ENCODE peak calls at places on chromosomes 2 and 18, in six cellular contexts. Z is fibroblast of the aortic adventitia, W is hepatocyte, D is ovary, U is fibroblast of pulmonary artery, N is body of pancreas. T is an unnamed sample.

GRCh38 chr2:98412751-98413445 is 31.8 kb upstream of the INPP4A start:
- DNase-seq in Z (peak), W (peak), D (no peak), U (peak), N (peak), T (no peak)

GRCh38 chr2:99697811-99698568 is 208.2 kb upstream of the REV1 start:
- DNase-seq in Z (peak), W (no peak), D (peak), U (peak), N (no peak), T (no peak)

GRCh38 chr2:124025349-124025720 is 248 bp downstream of the CNTNAP5 start:
- DNase-seq in Z (no peak), W (no peak), D (no peak), U (no peak), N (no peak), T (no peak)

GRCh38 chr18:75418293-75418692 is 9.2 kb downstream of the SMIM21 start:
- DNase-seq in Z (no peak), W (no peak), D (no peak), U (no peak), N (no peak), T (no peak)

GRCh38 chr2:43192039-43192438 is 34.4 kb downstream of the ZFP36L2 start:
- DNase-seq in Z (no peak), W (no peak), D (no peak), U (no peak), N (no peak), T (no peak)

GRCh38 chr2:132400169-132400900 is 16.3 kb upstream of the GPR39 start:
- DNase-seq in Z (peak), W (peak), D (no peak), U (peak), N (no peak), T (no peak)

GRCh38 chr2:152820048-152820447 is 101.6 kb downstream of the ARL6IP6 start:
- DNase-seq in Z (no peak), W (no peak), D (no peak), U (no peak), N (no peak), T (no peak)

GRCh38 chr2:23843051-23843976 is 83.6 kb downstream of the ATAD2B start:
- DNase-seq in Z (peak), W (no peak), D (no peak), U (peak), N (no peak), T (no peak)

GRCh38 chr2:67879586-67880290 is 183.1 kb downstream of the C1D start:
- DNase-seq in Z (peak), W (no peak), D (no peak), U (peak), N (no peak), T (no peak)

GRCh38 chr2:130846686-130847375 is 10.1 kb downstream of the ARHGEF4 start:
- DNase-seq in Z (no peak), W (no peak), D (no peak), U (no peak), N (no peak), T (no peak)

GRCh38 chr18:62999392-62999791 is 284.1 kb downstream of the PHLPP1 start:
- DNase-seq in Z (peak), W (no peak), D (peak), U (peak), N (peak), T (no peak)

GRCh38 chr2:1482253-1482675 is 69.0 kb downstream of the TPO start:
- DNase-seq in Z (no peak), W (no peak), D (no peak), U (no peak), N (no peak), T (no peak)

GRCh38 chr18:45320724-45321123 is 294.6 kb upstream of the SLC14A2 start:
- DNase-seq in Z (peak), W (peak), D (no peak), U (no peak), N (no peak), T (no peak)

GRCh38 chr2:201860541-201861154 is 54.3 kb downstream of the CDK15 start:
- DNase-seq in Z (peak), W (peak), D (peak), U (peak), N (peak), T (no peak)

GRCh38 chr2:32624813-32625212 is 3.0 kb upstream of the TTC27 start:
- DNase-seq in Z (no peak), W (no peak), D (no peak), U (no peak), N (no peak), T (no peak)

GRCh38 chr2:32626591-32627221 is 1.1 kb upstream of the TTC27 start:
- DNase-seq in Z (no peak), W (no peak), D (no peak), U (no peak), N (no peak), T (no peak)

GRCh38 chr2:32623311-32623706 is 4.5 kb upstream of the TTC27 start:
- DNase-seq in Z (no peak), W (no peak), D (no peak), U (no peak), N (no peak), T (no peak)

GRCh38 chr2:32627901-32628645 is at the start of gene TTC27:
- DNase-seq in Z (peak), W (peak), D (peak), U (peak), N (peak), T (peak)

GRCh38 chr2:32627441-32627900 is 379 bp upstream of the TTC27 start:
- DNase-seq in Z (peak), W (peak), D (peak), U (peak), N (peak), T (no peak)
- TF ChIP-seq CTCF in Z (peak), W (peak), D (no peak), U (peak), N (no peak), T (peak)

DNA sequence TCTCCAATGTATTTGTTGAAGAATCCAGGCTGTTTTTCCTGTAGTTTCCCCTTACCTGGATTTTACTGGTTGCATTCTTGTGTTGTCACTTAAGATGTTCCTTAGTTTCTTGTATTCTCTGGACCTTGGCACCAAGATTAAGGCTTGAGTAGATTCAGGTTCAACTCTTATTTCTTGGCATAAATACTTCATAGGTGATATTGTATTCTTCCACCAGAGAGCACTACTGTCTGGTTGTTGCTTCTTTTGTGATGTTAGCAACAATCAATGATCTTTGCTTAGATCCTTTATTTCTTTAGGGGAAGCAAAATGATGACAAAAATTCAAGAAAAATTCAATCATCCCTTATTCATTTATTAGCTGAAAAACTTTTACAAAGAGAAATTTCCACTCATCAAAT is 211.1 kb downstream of the LOXHD1 start:
- DNase-seq in Z (no peak), W (no peak), D (no peak), U (no peak), N (no peak), T (no peak)
- TF ChIP-seq CTCF in Z (no peak), W (no peak), D (no peak), U (no peak), N (no peak), T (no peak)

DNA sequence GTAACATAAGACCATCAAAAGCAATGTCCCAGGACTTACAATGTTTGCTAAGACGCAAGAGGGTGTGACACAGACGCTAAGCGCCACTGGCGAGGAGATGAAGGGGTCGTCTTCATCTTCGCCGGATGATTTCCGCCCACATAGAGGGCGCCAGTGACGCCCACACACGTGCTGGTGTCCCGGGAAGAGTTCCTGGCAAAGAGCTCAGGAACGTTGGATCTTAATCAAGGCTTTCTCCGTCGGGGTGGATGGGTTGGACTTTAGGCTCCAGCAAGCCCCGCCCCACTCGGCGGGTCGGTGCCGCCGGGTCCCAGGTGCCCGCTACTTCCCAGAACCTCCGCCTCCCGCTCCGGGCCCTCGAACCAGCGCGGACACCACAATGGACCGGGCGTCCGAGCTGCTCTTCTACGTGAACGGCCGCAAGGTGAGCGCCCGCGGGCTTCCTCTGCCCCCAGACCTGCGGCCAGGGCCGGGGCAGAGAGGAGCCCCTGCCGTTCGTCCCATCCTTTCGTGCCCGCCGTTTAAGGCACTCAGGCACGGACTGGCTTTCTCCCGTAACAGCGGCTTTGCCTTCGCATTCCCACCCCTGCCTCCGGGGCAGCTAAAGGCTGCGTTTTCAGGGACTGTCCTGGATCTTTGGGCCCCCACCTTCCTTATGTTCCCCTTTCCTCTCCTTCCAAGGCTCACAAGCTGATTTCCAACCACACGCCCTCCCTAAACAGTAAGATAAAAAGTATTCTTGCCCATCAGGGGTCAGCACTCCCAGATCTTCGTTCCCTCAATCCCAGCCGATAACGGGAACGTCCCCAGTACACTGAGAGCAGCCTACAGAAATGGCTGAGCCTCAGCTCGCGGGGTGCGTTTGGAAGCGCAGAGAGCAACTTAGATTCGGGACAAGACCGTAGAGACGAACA is at the start of gene AOX1:
- DNase-seq in Z (peak), W (peak), D (peak), U (peak), N (peak), T (peak)
- TF ChIP-seq CTCF in Z (no peak), W (peak), D (no peak), U (peak), N (no peak), T (no peak)

DNA sequence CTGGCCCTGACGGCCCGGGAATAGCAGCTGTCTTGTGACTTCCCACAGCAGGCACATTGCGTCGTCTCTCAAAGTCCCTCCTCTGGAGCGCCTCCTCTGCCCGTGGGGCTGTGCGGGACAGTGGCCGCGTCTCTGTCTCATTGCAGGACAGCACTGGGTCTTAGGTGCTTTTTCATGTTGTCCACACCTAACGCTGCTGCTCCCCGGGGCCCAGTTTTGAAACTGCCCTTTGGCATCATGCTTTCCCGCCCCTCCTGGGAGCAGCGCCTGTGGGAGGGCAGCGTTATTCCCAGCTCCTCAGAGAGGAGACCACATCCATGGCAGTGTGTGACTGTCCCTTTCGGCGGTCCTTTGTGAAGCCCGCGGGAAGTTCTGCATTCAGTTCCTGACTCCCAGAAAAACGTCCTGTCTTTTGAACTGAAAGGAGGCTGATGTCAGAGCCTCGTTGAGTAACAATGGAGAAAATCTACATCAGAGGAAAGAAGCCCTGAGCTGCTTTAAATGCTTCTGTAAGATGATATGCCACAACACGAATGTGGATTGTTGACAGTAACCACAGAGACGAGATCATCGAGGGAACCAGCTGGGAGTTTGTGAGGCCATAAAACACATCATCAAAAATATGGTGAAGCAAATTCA is 226.0 kb downstream of the FAM210A start:
- DNase-seq in Z (peak), W (peak), D (no peak), U (peak), N (no peak), T (no peak)
- TF ChIP-seq CTCF in Z (no peak), W (no peak), D (no peak), U (no peak), N (no peak), T (no peak)

GRCh38 chr2:65377556-65378307 is 54.7 kb downstream of the SPRED2 start:
- DNase-seq in Z (peak), W (peak), D (no peak), U (peak), N (no peak), T (no peak)

GRCh38 chr2:65379721-65380171 is 52.7 kb downstream of the SPRED2 start:
- DNase-seq in Z (no peak), W (peak), D (no peak), U (no peak), N (no peak), T (no peak)

GRCh38 chr2:65380243-65380642 is 52.2 kb downstream of the SPRED2 start:
- DNase-seq in Z (no peak), W (no peak), D (no peak), U (no peak), N (no peak), T (no peak)

GRCh38 chr2:65378308-65378689 is 54.1 kb downstream of the SPRED2 start:
- DNase-seq in Z (no peak), W (no peak), D (no peak), U (no peak), N (no peak), T (no peak)

GRCh38 chr2:65379168-65379672 is 53.2 kb downstream of the SPRED2 start:
- DNase-seq in Z (no peak), W (no peak), D (no peak), U (no peak), N (no peak), T (no peak)
- TF ChIP-seq CTCF in Z (no peak), W (no peak), D (no peak), U (no peak), N (no peak), T (no peak)

DNA sequence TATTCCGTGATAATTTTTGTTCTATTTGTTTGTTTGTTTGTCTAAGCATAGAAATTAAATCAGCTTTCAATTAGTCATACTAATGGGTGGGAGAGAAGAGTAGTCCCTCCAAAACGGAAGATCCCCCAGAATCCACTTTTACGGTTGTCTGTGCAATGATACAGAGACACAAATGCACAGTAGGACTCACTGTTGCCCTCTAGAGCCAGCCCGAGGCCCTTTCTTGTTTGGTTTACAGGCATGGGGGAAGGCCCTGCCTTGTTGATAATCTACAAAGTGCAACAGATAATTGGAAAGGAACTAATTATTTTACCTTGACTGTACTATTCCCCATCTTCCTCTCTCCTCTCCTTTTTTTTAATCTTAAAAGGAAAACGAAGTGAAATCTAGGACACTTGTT is 121.1 kb downstream of the ACOXL start:
- DNase-seq in Z (peak), W (peak), D (no peak), U (peak), N (no peak), T (no peak)
- TF ChIP-seq CTCF in Z (peak), W (peak), D (no peak), U (peak), N (no peak), T (peak)

GRCh38 chr2:26196683-26197418 is 24.0 kb downstream of the GAREM2 start:
- DNase-seq in Z (no peak), W (no peak), D (no peak), U (no peak), N (no peak), T (no peak)

GRCh38 chr2:26203091-26203490 is 30.2 kb downstream of the GAREM2 start:
- DNase-seq in Z (no peak), W (no peak), D (no peak), U (no peak), N (no peak), T (no peak)

GRCh38 chr2:26195006-26195961 is 22.4 kb downstream of the GAREM2 start:
- DNase-seq in Z (no peak), W (no peak), D (no peak), U (no peak), N (no peak), T (no peak)

GRCh38 chr2:26193578-26194231 is 20.8 kb downstream of the GAREM2 start:
- DNase-seq in Z (no peak), W (no peak), D (no peak), U (no peak), N (no peak), T (no peak)

GRCh38 chr2:26197516-26197915 is 24.6 kb downstream of the GAREM2 start:
- DNase-seq in Z (no peak), W (no peak), D (no peak), U (no peak), N (no peak), T (no peak)
- TF ChIP-seq CTCF in Z (no peak), W (no peak), D (no peak), U (no peak), N (no peak), T (no peak)

GRCh38 chr2:205323929-205324328 is 358.4 kb upstream of the NRP2 start:
- DNase-seq in Z (peak), W (no peak), D (no peak), U (peak), N (no peak), T (no peak)
- TF ChIP-seq CTCF in Z (peak), W (peak), D (no peak), U (peak), N (no peak), T (peak)

DNA sequence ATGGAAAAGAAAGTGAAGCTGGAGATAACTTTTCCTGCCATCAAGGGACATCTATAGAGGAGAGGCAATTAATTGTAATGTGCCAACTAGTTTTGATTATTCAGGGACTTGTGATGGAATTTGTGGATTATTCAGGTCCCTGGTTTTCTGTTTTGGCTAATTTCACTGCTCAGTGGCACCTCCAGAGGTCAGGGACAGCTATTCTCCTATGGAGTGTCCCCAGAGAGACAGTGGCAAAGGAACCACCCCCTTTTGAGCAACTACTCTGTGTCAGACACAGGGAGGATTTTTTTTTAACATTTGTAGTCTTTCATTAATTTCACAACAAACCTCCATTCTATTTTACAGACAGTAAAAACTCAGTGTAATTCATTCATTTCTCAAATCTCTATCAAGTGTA is 206.0 kb upstream of the SPRED2 start:
- DNase-seq in Z (no peak), W (no peak), D (no peak), U (no peak), N (no peak), T (no peak)
- TF ChIP-seq CTCF in Z (no peak), W (peak), D (no peak), U (peak), N (no peak), T (peak)

GRCh38 chr18:11518788-11519685 is 90.4 kb upstream of the SLC35G4 start:
- DNase-seq in Z (peak), W (peak), D (no peak), U (peak), N (peak), T (no peak)
- TF ChIP-seq CTCF in Z (peak), W (peak), D (no peak), U (peak), N (peak), T (peak)

T was measured in type B pancreatic cell.